ENCODE peak calls at places on chromosomes 6 and 20, in nine cellular contexts. M is HCT116, J is pancreas, K is PC-3, G is lower lobe of right lung, D is spleen, L is aorta, F is suprapubic skin, W is DND-41. U is an unnamed sample. For H3K9me3, the result is how much of the 10 kb centered on the place peaks cover.

GRCh38 chr20:13231031-13231752 is 10.1 kb downstream of the ISM1 start:
- DNase-seq in F (no peak), W (peak), J (no peak), M (no peak), G (no peak), K (peak), L (no peak), D (no peak), U (no peak)

GRCh38 chr6:55998586-55998985 is 123.2 kb upstream of the BMP5 start:
- DNase-seq in D (no peak), J (no peak), M (no peak), G (no peak), F (no peak), K (no peak), W (no peak), L (no peak), U (no peak)

GRCh38 chr6:52634211-52634610 is 36.7 kb upstream of the TMEM14A start:
- DNase-seq in M (no peak), D (no peak), K (no peak), W (no peak), F (no peak), L (no peak), J (no peak), G (no peak), U (no peak)

GRCh38 chr6:53998293-53998692 is 113.0 kb upstream of the MLIP start:
- DNase-seq in L (no peak), F (no peak), J (no peak), K (no peak), G (no peak), W (no peak), D (no peak), M (no peak), U (peak)

GRCh38 chr20:12166053-12166717 is 248.5 kb downstream of the BTBD3 start:
- DNase-seq in J (no peak), M (no peak), D (no peak), F (no peak), G (no peak), L (peak), W (no peak), K (peak), U (no peak)

GRCh38 chr6:109230444-109230843 is 135.1 kb downstream of the CEP57L1 start:
- DNase-seq in L (no peak), J (no peak), F (no peak), D (no peak), M (no peak), K (no peak), W (no peak), G (no peak), U (no peak)

GRCh38 chr6:31490115-31490873 is 7.7 kb upstream of the MICB start:
- DNase-seq in K (no peak), F (peak), D (no peak), L (no peak), J (no peak), W (no peak), G (no peak), M (no peak), U (no peak)

GRCh38 chr20:8454137-8454712 is 322.2 kb downstream of the PLCB1 start:
- DNase-seq in W (peak), F (no peak), K (peak), G (no peak), M (peak), L (no peak), D (no peak), J (no peak), U (no peak)

GRCh38 chr6:3848380-3848779 is 793 bp upstream of the FAM50B start:
- DNase-seq in F (peak), D (no peak), L (no peak), W (no peak), M (no peak), J (no peak), G (no peak), K (no peak), U (no peak)

GRCh38 chr6:166904101-166904746 is 52.1 kb downstream of the RNASET2 start:
- DNase-seq in W (no peak), K (peak), G (no peak), D (peak), F (no peak), M (no peak), J (no peak), L (no peak), U (no peak)

GRCh38 chr20:11901127-11901526 is 16.6 kb upstream of the BTBD3 start:
- DNase-seq in M (no peak), G (no peak), L (no peak), W (no peak), J (no peak), K (peak), D (no peak), F (no peak), U (no peak)

GRCh38 chr6:113184291-113184690 is 672.9 kb upstream of the MARCKS start:
- DNase-seq in L (no peak), J (no peak), D (no peak), G (no peak), K (no peak), M (no peak), W (no peak), F (no peak), U (no peak)

GRCh38 chr6:3195695-3196497 is 31.6 kb downstream of the TUBB2B start:
- DNase-seq in M (peak), G (no peak), D (no peak), J (no peak), F (no peak), W (no peak), K (no peak), L (no peak), U (peak)

GRCh38 chr6:28634758-28635546 is 109.3 kb downstream of the GPX5 start:
- DNase-seq in L (no peak), G (no peak), F (no peak), J (no peak), D (no peak), K (peak), M (no peak), W (no peak), U (no peak)

GRCh38 chr6:119156742-119157494 is 78.5 kb upstream of the FAM184A start:
- DNase-seq in L (no peak), W (no peak), F (no peak), J (peak), K (no peak), M (no peak), G (no peak), D (no peak), U (no peak)

GRCh38 chr20:58755062-58755697 is 62.6 kb downstream of the NPEPL1 start:
- DNase-seq in W (no peak), G (no peak), J (no peak), D (peak), L (no peak), K (no peak), M (no peak), F (no peak), U (no peak)

GRCh38 chr20:24873015-24873620 is 76.0 kb upstream of the CST7 start:
- DNase-seq in K (no peak), F (no peak), D (no peak), W (no peak), M (no peak), L (no peak), J (no peak), G (no peak), U (no peak)

GRCh38 chr6:32692019-32692418 is 25.6 kb upstream of the HLA-DQB1 start:
- DNase-seq in M (peak), W (peak), G (peak), L (no peak), F (no peak), J (no peak), K (peak), D (no peak), U (peak)

GRCh38 chr6:150610584-150610983 is 10.9 kb downstream of the PLEKHG1 start:
- DNase-seq in F (no peak), M (no peak), L (no peak), W (no peak), J (no peak), D (no peak), G (no peak), K (no peak), U (no peak)

GRCh38 chr20:22320245-22320915 is 264.0 kb downstream of the FOXA2 start:
- DNase-seq in F (no peak), G (no peak), J (no peak), W (no peak), L (no peak), M (no peak), D (no peak), K (no peak), U (no peak)

GRCh38 chr6:139124887-139125672 is 9.8 kb upstream of the HECA start:
- DNase-seq in W (peak), J (no peak), G (peak), F (no peak), K (peak), L (peak), D (peak), M (peak), U (peak)

GRCh38 chr20:53163486-53163885 is 191.3 kb downstream of the TSHZ2 start:
- DNase-seq in J (no peak), W (no peak), M (no peak), D (no peak), L (no peak), F (no peak), K (peak), G (no peak), U (no peak)

GRCh38 chr20:9093203-9093962 is 24.5 kb downstream of the PLCB4 start:
- DNase-seq in G (no peak), F (no peak), M (no peak), L (no peak), D (no peak), K (no peak), J (no peak), W (no peak), U (no peak)

GRCh38 chr6:139777202-139777970 is 402.9 kb upstream of the CITED2 start:
- DNase-seq in G (no peak), L (no peak), J (no peak), K (no peak), D (no peak), W (no peak), F (no peak), M (no peak), U (peak)

GRCh38 chr6:165219629-165220028 is 89.8 kb downstream of the C6orf118 start:
- DNase-seq in M (no peak), G (no peak), D (no peak), J (no peak), W (no peak), F (no peak), L (no peak), K (no peak), U (no peak)
- H3K9me3 ChIP-seq in M (under half), G (under half), D (under half), J (under half), W (under half), F (under half), L (under half), K (under half), U (under half)

GRCh38 chr20:29740951-29741593 is 1516.4 kb upstream of the DEFB115 start:
- DNase-seq in G (no peak), W (no peak), M (no peak), K (no peak), L (no peak), F (no peak), D (no peak), J (peak), U (peak)
- H3K9me3 ChIP-seq in G (under half), W (under half), M (under half), K (under half), L (under half), F (under half), D (half or more), J (under half), U (half or more)

DNA sequence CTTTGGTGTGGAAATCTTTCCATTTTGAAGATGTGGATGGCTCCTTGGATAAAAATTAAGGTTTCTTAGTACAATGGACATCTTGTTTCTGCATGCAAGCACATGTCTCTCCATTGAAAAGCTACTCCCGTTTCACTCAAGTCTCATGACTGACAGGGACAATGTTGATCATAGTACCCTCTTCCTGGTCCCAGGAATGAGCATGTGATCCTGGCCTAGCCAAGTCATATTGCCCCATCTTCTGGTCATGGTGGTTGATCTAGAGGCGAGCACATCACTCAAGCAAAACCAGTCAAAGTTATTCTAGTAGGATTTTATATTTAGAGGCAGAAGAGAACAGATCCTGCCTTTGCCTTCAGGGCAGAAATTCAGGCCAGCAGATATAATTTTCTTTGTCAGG is 12.2 kb upstream of the CBLN4 start:
- DNase-seq in D (no peak), L (no peak), M (no peak), G (no peak), W (no peak), K (no peak), F (no peak), J (no peak), U (no peak)
- H3K9me3 ChIP-seq in D (under half), L (under half), M (under half), G (under half), W (under half), K (under half), F (under half), J (under half), U (under half)

GRCh38 chr6:7140631-7141366 is 33.0 kb downstream of the RREB1 start:
- DNase-seq in W (peak), L (peak), D (peak), J (peak), M (peak), F (peak), K (peak), G (peak), U (peak)
- H3K9me3 ChIP-seq in W (under half), L (under half), D (under half), J (under half), M (under half), F (under half), K (under half), G (under half), U (under half)